ENCODE peak calls at places on chromosomes 11 and 22, in four cellular contexts. J is uterus, M is kidney glomerular epithelial cell, P is EL. O is an unnamed sample.

GRCh38 chr22:50571264-50572175 is 6.7 kb downstream of the CPT1B start:
- DNase-seq in P (no peak), J (no peak), M (no peak), O (no peak)

GRCh38 chr11:9005087-9005486 is 1.3 kb upstream of the NRIP3 start:
- DNase-seq in P (no peak), J (no peak), M (no peak), O (no peak)

GRCh38 chr11:124753207-124753606 is 1.2 kb upstream of the VSIG2 start:
- DNase-seq in P (no peak), J (no peak), M (no peak), O (no peak)

GRCh38 chr11:27619039-27619438 is 81.2 kb downstream of the BDNF start:
- DNase-seq in P (peak), M (no peak), J (no peak), O (no peak)

GRCh38 chr11:93603671-93604070 is 57.8 kb upstream of the CEP295 start:
- DNase-seq in P (no peak), M (no peak), J (no peak), O (no peak)

GRCh38 chr11:126284829-126285228 is 1.9 kb downstream of the TIRAP start:
- DNase-seq in P (peak), M (peak), J (peak), O (peak)

GRCh38 chr11:19686234-19686633 is 26.4 kb upstream of the NAV2 start:
- DNase-seq in M (no peak), J (no peak), P (no peak), O (no peak)

GRCh38 chr11:8354622-8355417 is 91.1 kb upstream of the LMO1 start:
- DNase-seq in M (no peak), J (no peak), P (no peak), O (no peak)

GRCh38 chr11:100354736-100355135 is 332.4 kb upstream of the ARHGAP42 start:
- DNase-seq in J (no peak), M (peak), P (peak), O (peak)

GRCh38 chr11:70467196-70468085 is 69.1 kb downstream of the CTTN start:
- DNase-seq in J (no peak), M (peak), P (peak), O (no peak)

GRCh38 chr11:100739636-100740035 is 52.5 kb downstream of the ARHGAP42 start:
- DNase-seq in P (peak), M (peak), J (no peak), O (peak)

GRCh38 chr11:69912911-69913451 is 93.8 kb upstream of the FGF3 start:
- DNase-seq in P (peak), M (no peak), J (peak), O (no peak)

GRCh38 chr11:1844221-1845094 is 5.7 kb downstream of the TNNI2 start:
- DNase-seq in J (no peak), M (peak), P (no peak), O (no peak)

GRCh38 chr11:14764213-14764898 is 120.8 kb downstream of the PDE3B start:
- DNase-seq in J (no peak), P (no peak), M (no peak), O (no peak)

GRCh38 chr11:61764606-61765260 is 12.3 kb downstream of the MYRF start:
- DNase-seq in J (peak), M (no peak), P (no peak), O (no peak)

GRCh38 chr22:37045958-37046357 is 5.6 kb upstream of the KCTD17 start:
- DNase-seq in P (peak), M (peak), J (no peak), O (no peak)

GRCh38 chr11:65310215-65310614 is 4.5 kb upstream of the CDC42EP2 start:
- DNase-seq in J (no peak), P (no peak), M (no peak), O (no peak)

GRCh38 chr11:16985297-16985696 is 28.9 kb downstream of the PLEKHA7 start:
- DNase-seq in J (no peak), P (no peak), M (no peak), O (no peak)

O was measured in HS-5.